ENCODE peak calls at places on chromosomes 6 and 20, in nine cellular contexts. E, N, A, U, L, P, J, S and O are unnamed samples.

GRCh38 chr20:51511861-51512619 is 30.5 kb downstream of the NFATC2 start:
- DNase-seq in E (peak), N (no peak), A (no peak), U (no peak), L (no peak), P (no peak), J (no peak), S (no peak), O (no peak)

GRCh38 chr20:4167261-4168004 is 152.1 kb upstream of the RNF24 start:
- DNase-seq in E (no peak), N (no peak), A (no peak), U (no peak), L (no peak), P (no peak), J (peak), S (no peak), O (no peak)

GRCh38 chr6:31582230-31582601 is at the start of gene LTB:
- DNase-seq in E (peak), N (no peak), A (no peak), U (no peak), L (no peak), P (peak), J (no peak), S (no peak), O (peak)

GRCh38 chr6:167532410-167533294 is 207.8 kb downstream of the TTLL2 start:
- DNase-seq in E (no peak), N (no peak), A (no peak), U (no peak), L (no peak), P (no peak), J (no peak), S (no peak), O (no peak)

GRCh38 chr20:59678951-59679350 is 74.6 kb downstream of the PHACTR3 start:
- DNase-seq in E (no peak), N (no peak), A (no peak), U (no peak), L (no peak), P (no peak), J (no peak), S (no peak), O (no peak)

GRCh38 chr6:75128881-75129570 is 76.8 kb downstream of the COL12A1 start:
- DNase-seq in E (no peak), N (no peak), A (no peak), U (no peak), L (no peak), P (no peak), J (no peak), S (no peak), O (no peak)

GRCh38 chr20:32356935-32357868 is 929 bp upstream of the ASXL1 start:
- DNase-seq in E (no peak), N (no peak), A (peak), U (no peak), L (peak), P (peak), J (peak), S (no peak), O (peak)

GRCh38 chr6:161228911-161229591 is 44.8 kb downstream of the AGPAT4 start:
- DNase-seq in E (no peak), N (no peak), A (no peak), U (no peak), L (peak), P (no peak), J (no peak), S (no peak), O (no peak)

GRCh38 chr6:154960299-154960796 is 34.8 kb upstream of the TIAM2 start:
- DNase-seq in E (no peak), N (no peak), A (no peak), U (no peak), L (no peak), P (peak), J (no peak), S (peak), O (no peak)

GRCh38 chr20:62211216-62211615 is 8.9 kb downstream of the HRH3 start:
- DNase-seq in E (no peak), N (no peak), A (no peak), U (no peak), L (no peak), P (no peak), J (no peak), S (no peak), O (no peak)

GRCh38 chr6:135233676-135234491 is 52.8 kb downstream of the MYB start:
- DNase-seq in E (no peak), N (no peak), A (no peak), U (no peak), L (no peak), P (no peak), J (no peak), S (no peak), O (no peak)

GRCh38 chr6:80005406-80005805 is 957 bp downstream of the TTK start:
- DNase-seq in E (no peak), N (no peak), A (no peak), U (no peak), L (no peak), P (no peak), J (no peak), S (no peak), O (no peak)

GRCh38 chr6:80006541-80006940 is 2.1 kb downstream of the TTK start:
- DNase-seq in E (no peak), N (no peak), A (no peak), U (no peak), L (no peak), P (no peak), J (no peak), S (no peak), O (no peak)

GRCh38 chr6:80003841-80004198 is 629 bp upstream of the TTK start:
- DNase-seq in E (peak), N (no peak), A (peak), U (no peak), L (no peak), P (peak), J (peak), S (no peak), O (peak)

GRCh38 chr6:80001337-80001736 is 3.1 kb upstream of the TTK start:
- DNase-seq in E (no peak), N (no peak), A (no peak), U (no peak), L (no peak), P (no peak), J (no peak), S (no peak), O (no peak)

DNA sequence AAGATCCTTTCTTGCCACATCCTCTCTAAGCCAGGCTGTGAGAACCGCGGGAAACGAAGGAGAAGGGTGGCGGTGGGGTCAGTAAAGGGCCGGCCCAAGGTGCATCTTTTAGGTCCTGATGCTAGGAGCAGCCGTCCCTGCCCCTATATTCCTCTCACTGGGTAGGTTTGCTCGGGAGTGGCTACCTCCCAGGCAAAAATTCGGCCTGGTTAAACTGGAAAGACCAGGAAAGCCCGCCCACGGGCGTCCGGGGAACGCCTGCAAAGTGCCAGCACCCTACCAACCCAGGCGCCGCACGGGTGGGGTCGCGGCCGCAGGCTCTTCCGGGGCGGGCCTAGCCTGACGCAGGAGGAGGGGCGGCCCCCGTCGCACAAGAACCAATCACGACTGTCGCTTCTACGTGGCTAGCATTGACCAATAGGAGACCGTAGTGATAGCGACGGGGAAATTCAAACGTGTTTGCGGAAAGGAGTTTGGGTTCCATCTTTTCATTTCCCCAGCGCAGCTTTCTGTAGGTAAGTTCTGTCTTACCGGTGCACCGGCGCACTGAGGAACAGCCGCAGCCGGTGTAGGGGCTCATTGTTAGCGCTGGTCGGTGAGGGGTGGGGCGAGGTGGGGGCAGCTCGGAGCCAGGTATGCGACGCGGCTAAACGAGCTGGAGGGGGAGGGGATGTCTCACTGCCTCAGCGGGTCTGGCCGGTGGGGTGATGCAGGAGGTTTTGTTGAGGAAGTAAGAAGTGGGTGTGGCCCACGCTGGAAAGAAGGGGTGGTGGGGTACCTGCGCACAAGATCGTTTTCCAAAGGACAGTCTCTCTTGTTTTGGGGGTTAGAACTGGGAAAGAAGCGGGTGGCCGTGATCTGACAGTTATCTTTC is at the start of gene TTK:
- DNase-seq in E (peak), N (peak), A (peak), U (peak), L (peak), P (peak), J (peak), S (peak), O (peak)
- TF ChIP-seq POLR2AphosphoS5 in E (peak), N (no peak), A (peak), U (peak), L (peak), P (peak), J (peak), S (peak), O (no peak)

GRCh38 chr6:98846021-98846380 is 11.6 kb downstream of the POU3F2 start:
- DNase-seq in E (no peak), N (no peak), A (no peak), U (no peak), L (no peak), P (no peak), J (no peak), S (no peak), O (no peak)

GRCh38 chr6:98847392-98847766 is 13.0 kb downstream of the POU3F2 start:
- DNase-seq in E (no peak), N (no peak), A (no peak), U (no peak), L (no peak), P (no peak), J (no peak), S (no peak), O (no peak)

GRCh38 chr6:98843274-98844243 is 9.2 kb downstream of the POU3F2 start:
- DNase-seq in E (peak), N (no peak), A (no peak), U (no peak), L (no peak), P (no peak), J (no peak), S (no peak), O (no peak)

GRCh38 chr6:98844244-98845161 is 10.1 kb downstream of the POU3F2 start:
- DNase-seq in E (no peak), N (no peak), A (no peak), U (no peak), L (no peak), P (no peak), J (peak), S (no peak), O (peak)

DNA sequence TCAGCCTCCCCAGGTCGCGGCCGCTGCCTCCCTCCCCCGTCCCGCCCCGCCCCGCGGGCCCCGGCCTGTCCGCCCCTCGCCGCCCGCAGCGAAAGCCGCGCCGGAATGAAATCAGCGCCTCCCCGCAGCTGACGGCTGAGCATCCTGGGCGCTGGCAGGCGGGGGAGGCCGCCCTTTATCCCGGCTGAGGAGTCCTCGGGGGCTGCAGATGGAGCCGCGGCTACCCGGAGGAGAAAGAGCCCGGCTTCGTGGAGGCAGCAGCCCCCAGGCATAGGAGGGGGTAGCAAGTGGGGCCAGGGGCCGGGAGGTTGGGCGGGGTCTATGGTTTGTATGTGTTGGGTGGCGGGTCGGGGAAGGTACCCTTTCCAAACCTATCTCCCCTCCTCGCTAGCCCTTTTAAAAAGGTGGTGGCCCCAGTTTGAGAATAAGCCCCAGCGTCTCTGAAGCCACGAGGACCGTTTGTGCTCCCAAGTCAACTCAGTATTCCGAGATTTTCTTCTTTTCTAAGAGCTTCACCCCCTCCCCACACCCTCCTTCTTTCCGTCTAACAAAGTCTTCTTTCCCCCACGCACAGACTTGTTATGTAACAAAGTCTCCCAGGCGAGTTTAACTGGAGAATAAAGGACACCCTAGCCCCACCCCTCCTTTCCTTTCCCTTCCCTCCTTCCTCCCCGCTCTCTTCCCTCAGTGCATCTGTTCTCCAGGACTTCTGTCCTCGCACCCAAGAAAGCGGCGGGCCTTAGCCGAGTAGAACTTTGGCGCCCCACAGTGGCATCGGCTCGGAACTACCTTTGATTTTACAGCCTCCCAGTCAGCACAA is 11.0 kb downstream of the POU3F2 start:
- DNase-seq in E (peak), N (no peak), A (peak), U (no peak), L (peak), P (peak), J (peak), S (peak), O (peak)
- TF ChIP-seq POLR2AphosphoS5 in E (no peak), N (no peak), A (peak), U (no peak), L (no peak), P (no peak), J (no peak), S (no peak), O (no peak)

GRCh38 chr6:17917837-17918763 is 69.3 kb downstream of the KIF13A start:
- DNase-seq in E (no peak), N (no peak), A (no peak), U (no peak), L (no peak), P (no peak), J (no peak), S (no peak), O (no peak)
- TF ChIP-seq POLR2AphosphoS5 in E (no peak), N (no peak), A (no peak), U (no peak), L (no peak), P (no peak), J (no peak), S (no peak), O (no peak)

DNA sequence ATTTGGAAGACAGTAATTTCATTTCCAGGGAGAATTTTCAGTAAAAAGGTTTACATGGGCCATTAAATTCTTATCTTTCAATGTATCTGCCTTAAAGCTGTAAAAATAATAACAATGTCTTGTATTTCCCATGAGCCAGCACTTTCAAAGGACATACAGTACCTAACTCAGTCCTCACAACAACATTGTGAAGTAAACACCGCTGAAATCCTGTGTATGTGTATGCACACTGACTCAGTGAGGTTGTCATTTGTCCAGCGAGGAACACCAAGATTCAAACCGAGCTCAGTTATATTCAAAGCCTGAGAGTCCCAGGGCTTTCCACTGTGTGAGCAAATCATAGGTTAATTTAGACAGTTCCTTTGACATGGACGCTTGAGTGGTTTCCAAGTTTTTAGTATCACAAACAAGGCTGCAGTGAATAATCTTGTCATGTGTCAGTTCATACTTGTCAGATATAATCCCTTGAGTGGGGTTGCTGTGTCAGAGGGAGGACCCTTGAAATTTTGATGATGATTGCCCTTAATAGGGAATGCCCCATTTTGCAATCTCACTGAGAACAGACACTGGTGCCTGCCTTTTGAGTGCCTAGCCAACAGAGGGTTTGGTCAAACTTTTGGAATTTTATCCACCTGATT is 50.0 kb upstream of the SLC22A23 start:
- DNase-seq in E (no peak), N (no peak), A (peak), U (no peak), L (no peak), P (no peak), J (no peak), S (no peak), O (no peak)
- TF ChIP-seq POLR2AphosphoS5 in E (no peak), N (no peak), A (peak), U (no peak), L (no peak), P (no peak), J (no peak), S (no peak), O (no peak)

GRCh38 chr20:60906555-60906954 is 345.5 kb upstream of the CDH4 start:
- DNase-seq in E (no peak), N (no peak), A (no peak), U (no peak), L (no peak), P (no peak), J (no peak), S (no peak), O (no peak)
- TF ChIP-seq POLR2AphosphoS5 in E (no peak), N (no peak), A (no peak), U (no peak), L (no peak), P (no peak), J (no peak), S (no peak), O (no peak)

DNA sequence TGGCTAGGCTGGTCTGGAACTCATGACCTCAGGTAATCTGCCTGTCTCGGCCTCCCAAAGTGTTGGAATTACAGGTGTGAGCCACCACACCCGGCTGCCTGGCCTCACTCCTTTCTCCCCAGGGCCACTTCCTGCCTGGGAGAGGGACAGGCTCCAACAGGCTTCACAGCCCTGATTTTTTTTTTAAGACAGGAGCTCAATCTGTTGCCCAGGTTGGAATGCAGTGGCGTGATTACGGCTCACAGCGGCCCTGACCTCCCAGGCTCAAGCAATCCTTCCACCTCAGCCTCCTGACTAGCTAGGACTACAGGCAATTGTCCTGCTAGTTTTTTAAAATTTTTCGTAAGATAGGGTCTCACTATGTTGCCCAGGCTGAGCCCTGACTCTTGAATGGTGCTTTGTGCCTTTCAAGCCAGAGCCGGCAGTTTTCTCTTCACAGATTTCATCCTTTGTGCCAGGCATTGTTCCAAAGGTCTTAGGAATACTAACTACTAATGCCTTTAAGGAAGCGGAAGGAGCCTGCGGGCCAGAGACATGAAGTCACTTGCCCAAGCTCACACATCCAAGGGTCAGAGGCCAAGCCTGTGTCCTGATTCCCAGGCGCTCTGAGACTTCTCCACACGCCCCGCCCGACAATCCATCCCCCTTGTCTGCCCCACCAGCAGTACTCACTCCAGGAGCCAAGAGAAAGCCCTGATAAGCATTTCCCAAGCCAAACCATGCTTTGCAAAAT is 19.2 kb downstream of the CAPN11 start:
- DNase-seq in E (no peak), N (no peak), A (no peak), U (no peak), L (peak), P (peak), J (no peak), S (no peak), O (peak)
- TF ChIP-seq POLR2AphosphoS5 in E (no peak), N (no peak), A (no peak), U (no peak), L (peak), P (no peak), J (no peak), S (peak), O (peak)

GRCh38 chr6:138487122-138487604 is 12.1 kb downstream of the NHSL1 start:
- DNase-seq in E (no peak), N (no peak), A (no peak), U (no peak), L (no peak), P (no peak), J (no peak), S (no peak), O (no peak)
- TF ChIP-seq POLR2AphosphoS5 in E (no peak), N (no peak), A (no peak), U (no peak), L (no peak), P (no peak), J (no peak), S (peak), O (no peak)

GRCh38 chr6:6008648-6009421 is 2.1 kb upstream of the NRN1 start:
- DNase-seq in E (peak), N (peak), A (no peak), U (no peak), L (peak), P (peak), J (peak), S (peak), O (peak)
- TF ChIP-seq POLR2AphosphoS5 in E (peak), N (no peak), A (no peak), U (no peak), L (no peak), P (peak), J (no peak), S (peak), O (no peak)

GRCh38 chr6:90368001-90368400 is 71.4 kb upstream of the BACH2 start:
- DNase-seq in E (no peak), N (no peak), A (no peak), U (no peak), L (no peak), P (no peak), J (no peak), S (no peak), O (no peak)

GRCh38 chr6:90364291-90364690 is 67.6 kb upstream of the BACH2 start:
- DNase-seq in E (no peak), N (no peak), A (no peak), U (no peak), L (no peak), P (no peak), J (no peak), S (no peak), O (no peak)

GRCh38 chr6:90364846-90365401 is 68.3 kb upstream of the BACH2 start:
- DNase-seq in E (no peak), N (no peak), A (no peak), U (no peak), L (no peak), P (no peak), J (no peak), S (no peak), O (no peak)

GRCh38 chr6:90365565-90366219 is 69.0 kb upstream of the BACH2 start:
- DNase-seq in E (no peak), N (no peak), A (no peak), U (no peak), L (no peak), P (no peak), J (no peak), S (no peak), O (no peak)

DNA sequence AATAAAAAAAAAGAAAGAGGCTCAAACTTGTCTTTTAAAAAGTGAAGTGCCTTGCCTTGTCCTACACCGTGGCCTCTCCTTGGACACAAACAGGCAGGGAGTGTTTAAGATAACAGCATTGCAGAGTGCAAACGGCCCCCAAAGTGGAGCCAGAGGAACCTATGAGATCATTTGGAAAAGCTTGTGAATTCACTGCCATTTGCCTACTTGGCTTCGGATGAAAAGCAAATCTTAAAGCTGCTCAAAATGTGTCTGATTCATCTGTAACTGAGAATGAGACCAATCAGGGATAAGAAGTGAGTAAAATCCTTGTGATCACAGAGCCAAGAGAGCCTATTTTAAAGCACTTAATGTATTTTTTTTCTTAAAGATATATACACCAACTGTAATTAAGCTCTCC is 65.6 kb upstream of the BACH2 start:
- DNase-seq in E (no peak), N (no peak), A (no peak), U (no peak), L (no peak), P (no peak), J (no peak), S (no peak), O (no peak)
- TF ChIP-seq POLR2AphosphoS5 in E (no peak), N (no peak), A (no peak), U (no peak), L (no peak), P (no peak), J (no peak), S (no peak), O (no peak)